ENCODE peak calls at places on chromosomes 4 and X, in six cellular contexts. Z is heart right ventricle, H is GM06990, K is adrenal gland, E is fibroblast of lung, V is astrocyte of the spinal cord. R is an unnamed sample.

GRCh38 chrX:20042221-20042620 is 51.4 kb upstream of the BCLAF3 start:
- DNase-seq in Z (no peak), H (no peak), K (no peak), E (peak), V (no peak), R (no peak)

GRCh38 chrX:39677987-39678840 is 419.5 kb downstream of the BCOR start:
- DNase-seq in Z (no peak), H (no peak), K (no peak), E (peak), V (no peak), R (no peak)

GRCh38 chrX:12956704-12957541 is 18.0 kb upstream of the TMSB4X start:
- DNase-seq in Z (no peak), H (peak), K (no peak), E (peak), V (peak), R (no peak)

GRCh38 chr4:182758288-182758687 is 158.9 kb downstream of the DCTD start:
- DNase-seq in Z (no peak), H (no peak), K (no peak), E (no peak), V (no peak), R (no peak)

GRCh38 chr4:106618920-106619319 is 250.3 kb upstream of the GIMD1 start:
- DNase-seq in Z (no peak), H (no peak), K (no peak), E (no peak), V (no peak), R (no peak)

GRCh38 chr4:75555294-75556164 is at the start of gene ODAPH:
- DNase-seq in Z (no peak), H (peak), K (no peak), E (peak), V (peak), R (peak)

GRCh38 chrX:148310402-148311200 is 189.8 kb upstream of the AFF2 start:
- DNase-seq in Z (no peak), H (no peak), K (no peak), E (no peak), V (no peak), R (no peak)

GRCh38 chr4:689498-690122 is 659 bp upstream of the SLC49A3 start:
- DNase-seq in Z (no peak), H (no peak), K (no peak), E (no peak), V (no peak), R (no peak)

GRCh38 chr4:94758700-94759399 is 1.1 kb downstream of the BMPR1B start:
- DNase-seq in Z (no peak), H (no peak), K (no peak), E (peak), V (peak), R (no peak)

GRCh38 chr4:90171491-90171890 is 44.3 kb downstream of the CCSER1 start:
- DNase-seq in Z (no peak), H (no peak), K (no peak), E (no peak), V (no peak), R (no peak)

GRCh38 chr4:186724048-186724860 is 598 bp upstream of the FAT1 start:
- DNase-seq in Z (peak), H (no peak), K (peak), E (peak), V (peak), R (peak)

GRCh38 chr4:121823505-121824170 is at the start of gene CCNA2:
- DNase-seq in Z (peak), H (peak), K (peak), E (peak), V (peak), R (peak)
- TF ChIP-seq CTCF in Z (peak), H (no peak), K (no peak), E (no peak), V (no peak), R (no peak)

GRCh38 chrX:2697306-2697705 is 6.2 kb downstream of the CD99 start:
- DNase-seq in Z (no peak), H (no peak), K (no peak), E (no peak), V (no peak), R (no peak)

GRCh38 chrX:2696698-2697215 is 5.7 kb downstream of the CD99 start:
- DNase-seq in Z (no peak), H (peak), K (no peak), E (peak), V (peak), R (no peak)

GRCh38 chrX:2699959-2700358 is 8.9 kb downstream of the CD99 start:
- DNase-seq in Z (no peak), H (no peak), K (no peak), E (no peak), V (no peak), R (no peak)

GRCh38 chrX:2697741-2698294 is 6.7 kb downstream of the CD99 start:
- DNase-seq in Z (no peak), H (no peak), K (no peak), E (peak), V (no peak), R (no peak)

DNA sequence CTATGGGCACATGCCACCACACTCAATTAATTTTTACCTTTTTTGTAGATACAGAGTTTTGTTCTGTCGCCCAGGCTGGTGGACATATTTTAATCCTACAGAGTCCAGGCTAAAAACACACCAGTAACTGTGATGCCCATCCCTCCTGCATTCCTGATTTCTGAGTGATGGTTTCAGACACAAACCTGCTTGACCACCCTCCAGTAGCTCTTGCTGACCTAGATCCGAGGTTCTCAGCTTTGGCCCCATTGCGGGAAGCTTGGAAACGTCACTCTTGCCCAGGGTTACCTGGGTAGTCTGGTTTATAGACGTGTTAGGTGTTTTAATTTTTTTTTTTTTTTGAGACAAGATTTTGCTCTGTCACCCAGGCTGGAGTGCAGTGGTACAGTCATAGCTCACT is 7.5 kb downstream of the CD99 start:
- DNase-seq in Z (no peak), H (no peak), K (no peak), E (no peak), V (no peak), R (no peak)
- H3K4me3 ChIP-seq in Z (no peak), H (no peak), K (no peak), E (no peak), V (no peak), R (no peak)

GRCh38 chrX:3962511-3963350 is 249.3 kb upstream of the PRKX start:
- DNase-seq in Z (no peak), H (no peak), K (no peak), E (peak), V (peak), R (no peak)
- TF ChIP-seq CTCF in Z (peak), H (peak), K (peak), E (peak), V (peak), R (peak)

GRCh38 chrX:112521658-112522057 is 158.1 kb downstream of the LHFPL1 start:
- DNase-seq in Z (no peak), H (no peak), K (no peak), E (no peak), V (no peak), R (no peak)
- H3K4me3 ChIP-seq in Z (no peak), H (no peak), K (no peak), E (no peak), V (no peak), R (no peak)

GRCh38 chr4:86376850-86377249 is 17.0 kb upstream of the MAPK10 start:
- DNase-seq in Z (no peak), H (no peak), K (no peak), E (no peak), V (no peak), R (no peak)
- TF ChIP-seq CTCF in Z (no peak), H (no peak), K (no peak), E (no peak), V (no peak), R (no peak)